ENCODE peak calls at places on chromosomes 11 and 22, in nine cellular contexts. J is body of pancreas, O is heart left ventricle, Q is choroid plexus epithelial cell, Y is AG09309, B is prostate gland, S is ovary, M is heart right ventricle, W is fibroblast of the aortic adventitia. H is an unnamed sample.

GRCh38 chr11:9783986-9784385 is 120.1 kb downstream of the SWAP70 start:
- DNase-seq in J (no peak), O (no peak), Q (peak), Y (no peak), B (no peak), S (no peak), M (no peak), W (no peak), H (no peak)

GRCh38 chr22:19846620-19847344 is 7.9 kb downstream of the GNB1L start:
- DNase-seq in J (no peak), O (no peak), Q (no peak), Y (no peak), B (no peak), S (no peak), M (no peak), W (no peak), H (no peak)

GRCh38 chr11:78651923-78652602 is 77.4 kb upstream of the NARS2 start:
- DNase-seq in J (no peak), O (no peak), Q (no peak), Y (no peak), B (no peak), S (no peak), M (no peak), W (no peak), H (no peak)

GRCh38 chr11:87097582-87097981 is 59.8 kb downstream of the TMEM135 start:
- DNase-seq in J (peak), O (no peak), Q (peak), Y (no peak), B (no peak), S (no peak), M (peak), W (peak), H (peak)

GRCh38 chr11:1734571-1735081 is 15.8 kb downstream of the IFITM10 start:
- DNase-seq in J (no peak), O (no peak), Q (no peak), Y (no peak), B (no peak), S (no peak), M (no peak), W (no peak), H (no peak)

GRCh38 chr11:2558861-2559526 is 114.2 kb downstream of the KCNQ1 start:
- DNase-seq in J (no peak), O (peak), Q (no peak), Y (no peak), B (no peak), S (no peak), M (no peak), W (no peak), H (no peak)

GRCh38 chr11:96036863-96037262 is 113.0 kb upstream of the MTMR2 start:
- DNase-seq in J (no peak), O (no peak), Q (no peak), Y (no peak), B (no peak), S (no peak), M (no peak), W (no peak), H (no peak)

GRCh38 chr11:93958991-93959390 is 62.2 kb upstream of the HEPHL1 start:
- DNase-seq in J (peak), O (no peak), Q (no peak), Y (no peak), B (no peak), S (no peak), M (no peak), W (no peak), H (no peak)

GRCh38 chr22:36977401-36977861 is 41.8 kb downstream of the TST start:
- DNase-seq in J (peak), O (peak), Q (peak), Y (no peak), B (peak), S (peak), M (peak), W (peak), H (peak)

GRCh38 chr11:9626778-9627394 is 37.0 kb upstream of the SWAP70 start:
- DNase-seq in J (no peak), O (no peak), Q (peak), Y (no peak), B (no peak), S (no peak), M (peak), W (no peak), H (no peak)

GRCh38 chr11:96014234-96014633 is 90.3 kb upstream of the MTMR2 start:
- DNase-seq in J (no peak), O (no peak), Q (peak), Y (no peak), B (no peak), S (no peak), M (no peak), W (peak), H (peak)

GRCh38 chr11:95371147-95371546 is 140.1 kb upstream of the SESN3 start:
- DNase-seq in J (no peak), O (no peak), Q (no peak), Y (no peak), B (no peak), S (no peak), M (no peak), W (no peak), H (no peak)

GRCh38 chr22:46791201-46791731 is 28.8 kb downstream of the TBC1D22A start:
- DNase-seq in J (no peak), O (no peak), Q (peak), Y (no peak), B (no peak), S (no peak), M (peak), W (peak), H (peak)
- H3K4me3 ChIP-seq in J (no peak), O (no peak), Q (no peak), Y (no peak), B (no peak), S (no peak), M (no peak), W (no peak), H (no peak)

DNA sequence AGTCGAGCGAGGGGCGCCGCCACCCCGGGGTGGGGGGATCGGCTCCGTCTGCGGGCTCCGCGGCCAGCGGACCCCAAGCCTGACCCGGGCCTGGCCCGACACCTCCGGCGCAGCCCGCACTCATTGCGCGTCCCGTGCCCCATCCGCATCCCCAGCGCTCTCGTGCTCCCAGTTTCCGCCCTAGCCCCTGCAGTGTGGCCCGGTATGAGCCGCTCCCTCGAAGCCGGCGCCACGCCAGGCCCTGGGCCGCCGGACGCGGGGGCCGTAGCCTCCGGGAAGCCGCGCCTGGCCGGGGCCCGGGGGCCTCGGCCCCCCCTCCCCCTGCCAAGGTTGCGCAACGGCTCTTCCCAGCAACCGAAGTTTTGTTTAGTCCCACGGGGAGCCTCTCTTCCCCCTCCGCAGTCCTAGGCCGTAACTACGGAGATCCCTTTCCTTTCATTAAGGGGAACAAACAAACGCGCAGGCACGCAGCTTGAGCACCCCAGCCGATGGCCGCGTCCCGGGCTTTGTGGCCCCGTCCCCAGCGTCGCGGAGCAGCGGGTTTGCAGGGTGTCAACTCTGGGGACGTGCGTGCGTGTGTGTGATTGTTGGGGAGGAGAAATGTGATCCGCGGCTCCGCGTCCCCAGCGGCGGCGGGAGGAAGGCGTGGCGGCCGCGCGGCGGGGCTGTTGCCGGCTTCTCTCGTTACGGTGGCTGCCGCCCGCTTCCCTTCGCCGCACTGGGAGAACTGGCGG is 883 bp downstream of the HIPK3 start:
- DNase-seq in J (peak), O (peak), Q (peak), Y (peak), B (peak), S (peak), M (peak), W (peak), H (peak)
- TF ChIP-seq CTCF in J (peak), O (peak), Q (peak), Y (peak), B (peak), S (peak), M (peak), W (no peak), H (peak)

GRCh38 chr11:15651033-15651432 is 536.3 kb downstream of the INSC start:
- DNase-seq in J (no peak), O (no peak), Q (no peak), Y (no peak), B (no peak), S (no peak), M (no peak), W (no peak), H (no peak)

GRCh38 chr11:15651782-15652181 is 537.1 kb downstream of the INSC start:
- DNase-seq in J (no peak), O (no peak), Q (no peak), Y (no peak), B (no peak), S (peak), M (no peak), W (no peak), H (peak)

GRCh38 chr11:15649371-15650104 is 534.8 kb downstream of the INSC start:
- DNase-seq in J (no peak), O (no peak), Q (no peak), Y (no peak), B (no peak), S (no peak), M (no peak), W (peak), H (peak)

GRCh38 chr11:15653191-15653590 is 538.5 kb downstream of the INSC start:
- DNase-seq in J (no peak), O (no peak), Q (no peak), Y (no peak), B (no peak), S (no peak), M (no peak), W (no peak), H (no peak)

DNA sequence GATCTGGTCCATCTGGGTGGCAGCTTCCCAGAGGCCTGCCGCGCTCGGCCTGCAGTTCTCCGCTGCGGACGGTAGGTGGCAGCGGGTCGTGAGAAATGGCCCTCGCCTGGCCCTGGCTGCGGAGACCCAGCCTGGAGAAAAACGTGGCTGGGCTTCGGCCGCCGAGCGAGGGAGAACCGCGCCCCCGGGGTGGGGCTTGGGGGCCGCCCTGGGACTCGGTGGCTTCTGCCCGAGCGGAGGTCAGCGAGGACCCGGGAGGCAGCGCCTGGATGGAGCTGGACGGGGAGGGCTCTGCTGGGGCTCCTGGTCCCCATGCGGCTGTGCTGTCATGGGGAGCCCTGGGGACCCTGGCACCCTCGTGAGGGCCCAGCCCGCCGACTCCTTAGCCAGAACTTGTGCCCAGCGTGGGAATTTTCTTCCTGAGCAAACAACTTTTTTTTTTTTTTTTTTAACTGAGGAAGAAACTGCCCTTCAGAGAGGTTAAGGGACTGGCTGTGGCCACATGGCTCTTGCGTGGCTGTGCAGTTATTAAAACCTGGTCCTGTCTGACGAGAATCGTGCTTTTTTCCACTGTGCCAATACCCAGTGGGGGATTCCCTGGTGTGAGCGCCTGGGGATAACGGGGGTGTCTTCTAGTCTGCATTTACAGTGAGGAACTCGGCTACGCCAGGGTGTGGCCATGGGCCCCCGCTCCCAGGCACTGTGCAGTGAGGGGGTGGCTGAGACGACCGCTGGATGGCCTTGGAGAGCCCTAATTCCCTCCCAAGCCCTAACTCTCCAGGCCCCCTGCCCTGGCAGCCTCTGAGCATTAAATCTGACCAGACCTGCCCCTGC is 535.6 kb downstream of the INSC start:
- DNase-seq in J (peak), O (peak), Q (peak), Y (peak), B (peak), S (peak), M (peak), W (peak), H (peak)
- H3K4me3 ChIP-seq in J (no peak), O (peak), Q (peak), Y (peak), B (peak), S (peak), M (peak), W (peak), H (peak)

DNA sequence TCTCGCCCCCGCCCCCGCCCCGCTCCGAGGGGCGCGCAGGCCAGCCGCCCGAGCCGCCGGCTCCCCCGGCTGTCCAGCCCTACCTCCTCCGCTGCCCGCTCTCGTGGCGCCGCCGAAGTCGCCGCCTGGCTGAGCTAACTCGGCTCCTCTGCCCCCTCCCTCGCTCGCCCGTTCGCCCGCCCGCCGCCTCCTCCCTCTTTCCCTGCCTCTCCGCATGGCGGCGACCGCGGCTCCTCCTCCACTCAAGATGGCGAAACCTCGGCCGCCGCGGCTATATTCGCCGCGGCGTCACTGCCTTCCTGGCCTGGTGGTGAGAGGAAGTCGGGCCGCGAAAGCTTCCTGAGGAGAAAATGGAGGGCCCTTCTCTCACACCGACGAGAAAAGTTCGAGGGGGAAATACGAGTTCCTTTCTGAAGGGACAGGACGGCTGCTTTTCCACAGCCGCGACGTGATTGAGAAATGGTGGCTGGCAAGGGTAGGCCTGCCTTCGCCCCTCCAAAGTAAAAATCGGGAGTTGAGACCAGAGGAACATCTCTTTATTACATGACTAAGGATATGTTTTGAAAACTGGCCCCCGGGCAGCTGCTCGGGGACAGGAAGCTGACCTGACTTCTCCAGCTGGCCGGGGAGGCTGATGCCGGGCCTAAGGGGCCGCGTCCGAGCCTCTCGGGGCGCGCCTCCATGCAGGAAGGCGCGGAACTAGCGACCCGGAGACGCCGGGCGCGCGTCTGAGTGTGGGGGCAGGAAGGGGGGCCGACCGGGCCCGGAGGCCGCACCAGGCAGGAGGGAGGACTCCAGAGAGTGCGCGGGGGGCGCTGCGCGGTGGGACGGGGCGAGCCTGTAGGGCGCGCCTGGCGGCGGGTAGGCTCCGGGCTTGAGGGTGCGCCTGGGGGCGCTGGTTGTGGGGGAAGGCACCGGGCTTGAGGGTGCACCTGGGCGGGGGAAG is at the start of gene DDX6:
- DNase-seq in J (peak), O (peak), Q (peak), Y (peak), B (peak), S (peak), M (peak), W (peak), H (peak)
- TF ChIP-seq CTCF in J (peak), O (peak), Q (peak), Y (peak), B (peak), S (peak), M (peak), W (peak), H (peak)

GRCh38 chr11:64917663-64917995 is 620 bp upstream of the ATG2A start:
- DNase-seq in J (no peak), O (no peak), Q (no peak), Y (no peak), B (no peak), S (no peak), M (no peak), W (no peak), H (no peak)
- H3K4me3 ChIP-seq in J (peak), O (peak), Q (peak), Y (peak), B (peak), S (peak), M (peak), W (peak), H (peak)

GRCh38 chr11:43269229-43269928 is 42.4 kb upstream of the API5 start:
- DNase-seq in J (no peak), O (no peak), Q (no peak), Y (no peak), B (no peak), S (no peak), M (peak), W (no peak), H (no peak)

GRCh38 chr11:43268786-43269185 is 43.0 kb upstream of the API5 start:
- DNase-seq in J (no peak), O (no peak), Q (no peak), Y (no peak), B (no peak), S (no peak), M (no peak), W (no peak), H (no peak)

GRCh38 chr11:43268161-43268560 is 43.6 kb upstream of the API5 start:
- DNase-seq in J (peak), O (peak), Q (no peak), Y (no peak), B (no peak), S (no peak), M (peak), W (no peak), H (no peak)

GRCh38 chr11:43270468-43270867 is 41.3 kb upstream of the API5 start:
- DNase-seq in J (no peak), O (no peak), Q (no peak), Y (no peak), B (no peak), S (no peak), M (no peak), W (no peak), H (no peak)
- TF ChIP-seq CTCF in J (no peak), O (no peak), Q (no peak), Y (no peak), B (no peak), S (no peak), M (no peak), W (no peak), H (no peak)

GRCh38 chr22:44045171-44045570 is 21.1 kb downstream of the PARVB start:
- DNase-seq in J (no peak), O (no peak), Q (no peak), Y (no peak), B (no peak), S (no peak), M (no peak), W (peak), H (no peak)
- H3K4me3 ChIP-seq in J (no peak), O (no peak), Q (no peak), Y (no peak), B (no peak), S (no peak), M (no peak), W (no peak), H (no peak)

DNA sequence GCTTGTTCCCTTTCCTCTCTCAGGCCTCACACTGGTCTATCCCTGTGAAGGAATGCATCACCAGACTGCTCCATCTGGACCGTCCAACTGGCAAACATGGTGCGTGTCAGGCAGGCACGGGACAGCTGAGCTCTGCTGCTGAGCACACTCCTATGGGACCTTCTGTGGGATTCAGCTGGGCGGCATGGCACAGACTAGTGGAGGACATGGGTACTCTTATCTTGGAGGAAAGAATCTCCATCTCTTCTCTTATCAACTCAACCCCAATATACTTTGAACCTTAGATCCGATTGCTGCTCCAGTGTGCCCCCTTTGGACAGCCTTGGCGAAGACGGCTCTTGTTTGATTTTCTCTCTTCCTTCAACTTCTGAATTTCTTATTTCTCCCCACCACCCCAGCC is 593.6 kb downstream of the ETS1 start:
- DNase-seq in J (no peak), O (no peak), Q (no peak), Y (no peak), B (no peak), S (no peak), M (no peak), W (no peak), H (no peak)
- TF ChIP-seq CTCF in J (no peak), O (no peak), Q (peak), Y (no peak), B (no peak), S (no peak), M (no peak), W (no peak), H (no peak)

GRCh38 chr22:50260434-50260800 is 1.1 kb downstream of the MAPK12 start:
- DNase-seq in J (no peak), O (no peak), Q (no peak), Y (no peak), B (no peak), S (no peak), M (no peak), W (no peak), H (no peak)
- H3K4me3 ChIP-seq in J (no peak), O (peak), Q (peak), Y (peak), B (peak), S (peak), M (peak), W (peak), H (peak)

H was measured in fibroblast of villous mesenchyme.